ENCODE peak calls at places on chromosome 4, in seven cellular contexts. Y is SK-N-SH, F is K562, H is HCT116, N is H1, Z is HepG2, K is GM12878. J is an unnamed sample.
A peak's percentile ranks its signal among the peaks of the same experiment; 100 is the strongest.

GRCh38 chr4:947491-947971 is 15.3 kb downstream of the TMEM175 start:
- DNase-seq in Y (peak; percentile 31), F (no peak), H (no peak), N (no peak), Z (no peak), K (no peak), J (no peak)

GRCh38 chr4:7343950-7344349 is 90.8 kb downstream of the PSAPL1 start:
- DNase-seq in Y (no peak), F (no peak), H (no peak), N (no peak), Z (no peak), K (no peak), J (no peak)

GRCh38 chr4:152585036-152585439 is 49.1 kb upstream of the FBXW7 start:
- DNase-seq in Y (no peak), F (no peak), H (no peak), N (no peak), Z (no peak), K (peak; percentile 37), J (no peak)

GRCh38 chr4:65336465-65336864 is 333.8 kb downstream of the EPHA5 start:
- DNase-seq in Y (no peak), F (no peak), H (no peak), N (no peak), Z (no peak), K (no peak), J (no peak)

GRCh38 chr4:105548483-105548882 is 3.9 kb upstream of the ARHGEF38 start:
- DNase-seq in Y (no peak), F (no peak), H (no peak), N (no peak), Z (no peak), K (no peak), J (no peak)

GRCh38 chr4:71333960-71334951 is 4.6 kb upstream of the SLC4A4 start:
- DNase-seq in Y (no peak), F (no peak), H (no peak), N (no peak), Z (no peak), K (no peak), J (no peak)

GRCh38 chr4:122150896-122151295 is 1.2 kb upstream of the BLTP1 start:
- DNase-seq in Y (no peak), F (no peak), H (no peak), N (no peak), Z (no peak), K (no peak), J (no peak)

GRCh38 chr4:151429957-151430548 is 21.1 kb downstream of the FHIP1A start:
- DNase-seq in Y (no peak), F (no peak), H (no peak), N (no peak), Z (no peak), K (no peak), J (no peak)

GRCh38 chr4:39521253-39521908 is 5.9 kb downstream of the UGDH start:
- DNase-seq in Y (peak; percentile 61), F (no peak), H (no peak), N (no peak), Z (no peak), K (no peak), J (no peak)

GRCh38 chr4:164892018-164892417 is 15.0 kb downstream of the APELA start:
- DNase-seq in Y (no peak), F (no peak), H (no peak), N (no peak), Z (no peak), K (peak; percentile 68), J (no peak)

GRCh38 chr4:56182356-56182755 is 204.9 kb downstream of the AASDH start:
- DNase-seq in Y (no peak), F (no peak), H (no peak), N (no peak), Z (no peak), K (no peak), J (no peak)

GRCh38 chr4:169254546-169254983 is 16.2 kb downstream of the SH3RF1 start:
- DNase-seq in Y (no peak), F (no peak), H (peak; percentile 62), N (no peak), Z (peak; percentile 67), K (no peak), J (no peak)

GRCh38 chr4:119632216-119632615 is 3.6 kb upstream of the PDE5A start:
- DNase-seq in Y (no peak), F (no peak), H (no peak), N (no peak), Z (no peak), K (no peak), J (no peak)

GRCh38 chr4:77434299-77435092 is 171.1 kb upstream of the CXCL13 start:
- DNase-seq in Y (no peak), F (no peak), H (no peak), N (no peak), Z (no peak), K (no peak), J (no peak)

GRCh38 chr4:117983541-117984451 is 50.5 kb upstream of the NDST3 start:
- DNase-seq in Y (no peak), F (no peak), H (no peak), N (no peak), Z (no peak), K (no peak), J (peak; percentile 4)

GRCh38 chr4:47209833-47210232 is 178.5 kb downstream of the GABRB1 start:
- DNase-seq in Y (no peak), F (no peak), H (no peak), N (no peak), Z (no peak), K (no peak), J (no peak)

GRCh38 chr4:16269742-16270522 is 43.7 kb upstream of the TAPT1 start:
- DNase-seq in Y (no peak), F (no peak), H (no peak), N (no peak), Z (no peak), K (no peak), J (no peak)

GRCh38 chr4:38805530-38806145 is 1.0 kb upstream of the TLR1 start:
- DNase-seq in Y (no peak), F (peak; percentile 20), H (no peak), N (no peak), Z (no peak), K (peak; percentile 98), J (no peak)

GRCh38 chr4:55172694-55173287 is 47.4 kb upstream of the KDR start:
- DNase-seq in Y (no peak), F (no peak), H (no peak), N (no peak), Z (no peak), K (no peak), J (no peak)

GRCh38 chr4:118398226-118399090 is 45.7 kb upstream of the PRSS12 start:
- DNase-seq in Y (no peak), F (no peak), H (no peak), N (no peak), Z (no peak), K (peak; percentile 44), J (no peak)

DNA sequence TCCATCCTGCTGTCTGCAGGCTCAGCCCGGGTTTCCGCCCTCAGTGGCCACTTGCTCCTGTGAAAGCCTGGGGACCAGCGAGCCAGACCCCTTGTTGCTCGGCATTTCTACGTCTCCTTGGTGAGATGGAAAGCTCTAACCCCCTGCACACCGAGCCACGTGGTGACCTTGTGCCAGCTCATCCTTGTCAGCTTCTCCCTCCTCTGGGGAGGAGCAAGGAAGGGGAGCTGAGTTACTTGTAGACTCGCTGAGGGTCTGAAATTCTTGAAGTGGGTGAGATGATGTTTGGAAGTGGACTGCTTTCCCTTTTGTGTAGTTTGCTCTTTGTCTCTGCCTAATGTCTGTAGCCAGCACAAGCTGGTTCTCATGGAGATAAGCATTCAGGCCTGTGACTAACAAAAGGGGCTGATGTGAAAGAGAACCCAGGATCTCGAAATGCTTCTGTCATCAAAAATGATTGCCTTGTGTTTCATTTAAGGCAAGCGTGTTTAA is 29.3 kb downstream of the RGS12 start:
- DNase-seq in Y (no peak), F (peak; percentile 14), H (no peak), N (no peak), Z (no peak), K (no peak), J (no peak)
- TF ChIP-seq JUND in Y (no peak), F (no peak), H (no peak), N (no peak), Z (no peak), K (no peak), J (no peak)

GRCh38 chr4:36039031-36039430 is 205.3 kb downstream of the ARAP2 start:
- DNase-seq in Y (no peak), F (no peak), H (no peak), N (no peak), Z (no peak), K (no peak), J (no peak)
- TF ChIP-seq JUND in Y (no peak), F (no peak), H (no peak), N (no peak), Z (no peak), K (no peak), J (no peak)

DNA sequence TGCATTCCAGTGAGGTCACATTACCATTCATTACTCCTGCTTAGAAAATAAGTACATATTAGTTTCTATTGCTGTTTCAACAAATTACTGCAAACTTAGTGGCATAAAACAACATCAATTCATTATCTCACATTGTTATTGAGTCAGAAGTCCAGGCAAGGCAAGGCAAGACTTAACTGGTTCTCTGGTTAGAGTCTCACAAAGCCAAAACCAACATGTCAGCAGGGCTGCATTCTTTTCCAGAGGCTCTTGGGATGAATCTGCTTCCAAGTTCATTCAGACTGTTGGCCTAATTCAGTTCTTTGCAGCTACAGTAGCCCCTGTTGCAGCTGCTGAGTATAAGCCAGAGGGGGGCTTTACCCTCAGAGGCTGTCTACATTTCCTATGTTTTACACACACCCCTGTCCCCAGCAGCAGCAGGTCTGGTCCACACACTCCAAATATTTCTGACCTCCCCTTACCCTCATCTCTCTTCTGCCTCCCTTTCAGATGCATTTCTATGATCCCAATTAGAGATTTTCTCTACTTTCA is 892.1 kb upstream of the EPHA5 start:
- DNase-seq in Y (no peak), F (no peak), H (no peak), N (no peak), Z (no peak), K (no peak), J (no peak)
- TF ChIP-seq JUND in Y (no peak), F (no peak), H (no peak), N (no peak), Z (no peak), K (no peak), J (no peak)

GRCh38 chr4:80615099-80615498 is 279.6 kb downstream of the CFAP299 start:
- DNase-seq in Y (no peak), F (no peak), H (no peak), N (no peak), Z (peak; percentile 47), K (no peak), J (no peak)

GRCh38 chr4:80610199-80610598 is 274.7 kb downstream of the CFAP299 start:
- DNase-seq in Y (no peak), F (no peak), H (no peak), N (no peak), Z (no peak), K (no peak), J (no peak)

GRCh38 chr4:80610845-80611244 is 275.3 kb downstream of the CFAP299 start:
- DNase-seq in Y (no peak), F (no peak), H (no peak), N (no peak), Z (no peak), K (peak; percentile 63), J (no peak)

GRCh38 chr4:80611366-80611765 is 275.8 kb downstream of the CFAP299 start:
- DNase-seq in Y (no peak), F (no peak), H (no peak), N (no peak), Z (no peak), K (peak; percentile 13), J (no peak)

DNA sequence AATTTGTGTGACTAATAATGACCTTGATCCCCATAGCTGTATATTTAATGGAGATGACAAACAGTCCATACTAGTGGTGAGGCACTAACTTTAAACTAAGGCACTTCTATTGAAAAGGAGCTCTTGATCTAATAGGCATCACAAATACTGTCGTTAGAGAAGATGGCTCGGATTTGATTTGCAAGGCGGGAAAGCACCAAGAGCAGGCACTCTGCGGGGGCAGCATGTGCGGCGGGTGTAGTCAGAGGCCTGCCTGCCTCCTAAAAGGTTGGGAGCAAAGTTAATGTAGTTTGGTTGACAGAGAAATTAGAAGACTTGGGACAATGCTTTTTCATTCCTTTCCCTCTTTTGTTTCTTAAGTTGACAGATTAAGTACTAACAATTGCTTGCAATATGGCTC is 278.8 kb downstream of the CFAP299 start:
- DNase-seq in Y (no peak), F (no peak), H (no peak), N (peak; percentile 2), Z (no peak), K (no peak), J (no peak)
- TF ChIP-seq JUND in Y (no peak), F (no peak), H (no peak), N (no peak), Z (no peak), K (no peak), J (no peak)

J was measured in T47D.